ENCODE peak calls at places on chromosomes 1 and 21, in ten cellular contexts. C is heart right ventricle; M is AG04450; L is transverse colon; X is left lung; N is spleen; V is CD4-positive, alpha-beta memory T cell; I is HCT116; P is CD8-positive, alpha-beta memory T cell; Q is tibial nerve. J is an unnamed sample.

GRCh38 chr1:202278751-202279150 is 63.0 kb downstream of the UBE2T start:
- DNase-seq in M (no peak), V (no peak), X (no peak), P (no peak), L (no peak), Q (no peak), C (no peak), I (no peak), N (peak), J (no peak)

GRCh38 chr1:231934797-231935196 is 308.2 kb downstream of the DISC1 start:
- DNase-seq in P (no peak), I (no peak), Q (no peak), N (no peak), M (no peak), L (no peak), X (no peak), C (peak), V (no peak), J (no peak)

GRCh38 chr1:147245586-147246021 is 3.1 kb downstream of the CHD1L start:
- DNase-seq in M (no peak), C (no peak), P (no peak), X (no peak), L (no peak), V (no peak), Q (no peak), N (no peak), I (no peak), J (no peak)

GRCh38 chr1:24526940-24527542 is 24.4 kb downstream of the RCAN3 start:
- DNase-seq in P (peak), I (peak), L (no peak), C (no peak), M (no peak), V (peak), Q (peak), X (no peak), N (no peak), J (no peak)

GRCh38 chr1:167532964-167533824 is 14.9 kb upstream of the CD247 start:
- DNase-seq in X (no peak), I (no peak), N (no peak), P (no peak), V (no peak), L (no peak), C (no peak), M (no peak), Q (no peak), J (no peak)

GRCh38 chr1:84433253-84434080 is 35.2 kb downstream of the DNASE2B start:
- DNase-seq in I (peak), N (no peak), L (peak), C (peak), P (peak), M (peak), V (peak), Q (peak), X (no peak), J (peak)

GRCh38 chr1:98371767-98372166 is 289.8 kb upstream of the SNX7 start:
- DNase-seq in P (no peak), M (no peak), I (no peak), N (no peak), V (no peak), X (no peak), C (no peak), Q (no peak), L (no peak), J (no peak)

GRCh38 chr1:211259596-211260126 is 495 bp downstream of the RCOR3 start:
- DNase-seq in C (peak), X (peak), N (no peak), M (no peak), Q (peak), V (no peak), P (no peak), L (peak), I (no peak), J (no peak)

GRCh38 chr21:28099296-28099695 is 893.4 kb downstream of the LTN1 start:
- DNase-seq in P (no peak), M (no peak), X (no peak), N (no peak), Q (no peak), C (peak), V (no peak), I (no peak), L (no peak), J (no peak)

GRCh38 chr1:59686170-59686569 is 128.6 kb upstream of the HOOK1 start:
- DNase-seq in M (no peak), L (no peak), X (no peak), V (no peak), N (no peak), C (no peak), Q (no peak), I (no peak), P (no peak), J (no peak)

GRCh38 chr1:237124856-237125462 is 83.0 kb downstream of the RYR2 start:
- DNase-seq in Q (no peak), N (no peak), M (no peak), C (no peak), I (peak), V (no peak), X (no peak), L (no peak), P (no peak), J (no peak)

GRCh38 chr1:198903203-198903602 is 264.4 kb downstream of the PTPRC start:
- DNase-seq in M (no peak), C (no peak), X (no peak), I (no peak), V (no peak), N (no peak), L (no peak), Q (no peak), P (no peak), J (no peak)

GRCh38 chr1:43479414-43479813 is 25.7 kb upstream of the HYI start:
- DNase-seq in I (no peak), L (no peak), N (no peak), Q (no peak), C (no peak), M (no peak), X (no peak), P (no peak), V (no peak), J (no peak)

GRCh38 chr1:209483691-209484090 is 99.8 kb upstream of the CAMK1G start:
- DNase-seq in P (no peak), Q (no peak), I (no peak), M (no peak), C (no peak), X (no peak), L (no peak), V (no peak), N (no peak), J (no peak)

GRCh38 chr1:27403065-27403726 is 10.8 kb downstream of the GPR3 start:
- DNase-seq in C (peak), M (no peak), V (no peak), X (no peak), I (no peak), L (peak), N (peak), Q (peak), P (peak), J (no peak)

GRCh38 chr1:44322367-44322766 is 32.7 kb downstream of the ERI3 start:
- DNase-seq in V (no peak), Q (no peak), N (no peak), I (no peak), P (no peak), M (no peak), C (no peak), L (no peak), X (no peak), J (no peak)

GRCh38 chr1:110477445-110477957 is 26.6 kb downstream of the PROK1 start:
- DNase-seq in P (no peak), N (no peak), X (no peak), Q (no peak), M (no peak), C (no peak), V (no peak), L (no peak), I (peak), J (no peak)

DNA sequence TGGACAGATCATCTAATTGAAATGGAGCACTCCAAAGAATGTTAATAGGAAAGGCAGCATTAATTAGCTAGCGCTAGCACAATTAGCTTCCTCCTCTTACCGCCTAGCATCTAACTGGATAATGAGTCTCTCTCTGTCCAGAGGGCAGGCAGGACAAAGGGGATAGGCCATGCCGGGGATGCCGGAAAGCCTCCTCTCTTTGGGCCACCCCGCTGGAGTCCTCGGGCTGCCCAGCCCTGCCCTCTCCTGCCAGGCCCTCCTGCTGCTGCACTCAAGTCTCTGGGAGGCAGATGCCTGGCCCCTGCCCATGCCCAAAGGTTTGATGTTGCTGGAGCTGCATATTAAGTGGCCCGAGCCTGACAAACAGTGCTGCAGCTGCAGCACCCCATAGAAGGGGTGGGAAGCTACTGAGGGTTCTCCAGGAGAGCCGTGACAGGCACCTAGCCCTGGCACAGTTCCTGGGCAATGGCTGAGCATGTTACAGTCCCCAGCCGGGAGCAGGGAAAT is 20.9 kb downstream of the DISP3 start:
- DNase-seq in M (no peak), I (no peak), Q (no peak), P (no peak), V (no peak), L (no peak), C (no peak), X (no peak), N (peak), J (no peak)
- H3K27ac ChIP-seq in M (no peak), I (no peak), Q (no peak), P (no peak), V (no peak), L (no peak), C (no peak), X (no peak), N (no peak), J (no peak)

GRCh38 chr1:3072948-3073519 is 4.0 kb downstream of the PRDM16 start:
- DNase-seq in Q (no peak), P (no peak), X (no peak), V (no peak), M (no peak), N (no peak), I (no peak), C (no peak), L (no peak), J (no peak)
- H3K4me3 ChIP-seq in Q (peak), P (no peak), X (peak), V (no peak), M (no peak), N (no peak), I (no peak), C (peak), L (no peak), J (peak)

GRCh38 chr1:11566042-11566825 is 87.3 kb downstream of the DISP3 start:
- DNase-seq in L (no peak), M (no peak), V (no peak), N (peak), P (no peak), I (no peak), C (no peak), Q (no peak), X (no peak), J (no peak)

GRCh38 chr1:11563560-11564069 is 84.7 kb downstream of the DISP3 start:
- DNase-seq in N (peak), V (no peak), I (no peak), M (no peak), Q (no peak), P (no peak), X (no peak), L (no peak), C (no peak), J (no peak)

GRCh38 chr1:11562664-11563063 is 83.7 kb downstream of the DISP3 start:
- DNase-seq in V (no peak), N (no peak), X (no peak), Q (no peak), M (no peak), C (no peak), L (no peak), I (no peak), P (no peak), J (no peak)

GRCh38 chr1:11561740-11562139 is 82.8 kb downstream of the DISP3 start:
- DNase-seq in X (no peak), C (no peak), M (no peak), Q (no peak), P (no peak), N (no peak), V (no peak), L (no peak), I (no peak), J (no peak)

DNA sequence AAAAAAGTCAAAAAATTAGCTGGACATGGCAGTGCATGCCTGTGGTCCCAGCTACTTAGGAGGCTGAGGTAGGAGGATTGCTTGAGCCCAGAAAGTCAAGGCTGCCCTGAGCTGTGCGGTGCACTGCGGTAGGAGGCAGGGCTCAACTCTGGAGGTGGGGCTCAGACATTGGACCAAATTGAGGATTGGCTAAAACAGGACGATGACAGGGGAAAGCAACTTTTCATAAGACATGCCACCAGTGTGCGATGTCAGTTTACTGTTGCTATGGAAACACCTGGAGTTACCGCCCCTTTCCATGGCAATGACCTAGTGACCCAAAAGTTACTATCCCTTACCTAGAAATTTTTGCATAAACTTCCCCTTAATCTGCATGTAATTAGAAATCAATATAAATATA is 85.3 kb downstream of the DISP3 start:
- DNase-seq in P (no peak), M (no peak), Q (no peak), C (no peak), L (no peak), X (no peak), N (no peak), V (no peak), I (peak), J (no peak)
- H3K27ac ChIP-seq in P (no peak), M (no peak), Q (no peak), C (no peak), L (no peak), X (no peak), N (no peak), V (no peak), I (no peak), J (no peak)

DNA sequence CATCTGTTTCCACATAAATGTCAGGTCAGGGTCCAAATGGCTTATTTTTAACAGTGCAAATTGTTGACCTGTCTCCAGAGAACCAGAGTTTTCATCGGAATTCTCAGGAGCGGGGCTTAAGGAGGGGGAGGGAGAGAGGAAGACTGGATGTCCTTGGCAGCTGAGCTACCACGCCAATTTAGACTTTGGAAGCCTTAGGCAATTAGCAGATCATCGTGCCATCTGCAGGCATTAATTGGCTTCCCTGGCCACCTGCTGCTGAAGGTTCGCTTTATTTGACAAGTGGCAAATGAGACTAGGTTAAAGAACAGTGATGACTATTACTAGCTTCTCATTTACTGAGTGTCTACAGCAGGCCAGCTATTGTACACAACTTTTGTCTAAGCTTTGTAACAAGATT is 43.7 kb downstream of the HLX start:
- DNase-seq in N (no peak), I (no peak), L (no peak), P (no peak), V (no peak), M (no peak), Q (no peak), C (no peak), X (no peak), J (no peak)
- H3K4me3 ChIP-seq in N (no peak), I (no peak), L (no peak), P (no peak), V (no peak), M (no peak), Q (no peak), C (no peak), X (no peak), J (no peak)

GRCh38 chr1:112397051-112397471 is 1.0 kb downstream of the CTTNBP2NL start:
- DNase-seq in L (peak), M (no peak), I (no peak), Q (no peak), P (no peak), C (no peak), X (no peak), V (no peak), N (no peak), J (no peak)
- H3K27ac ChIP-seq in L (peak), M (peak), I (peak), Q (peak), P (peak), C (peak), X (peak), V (no peak), N (peak), J (peak)

GRCh38 chr1:20551945-20552727 is at the start of gene FAM43B:
- DNase-seq in P (no peak), X (peak), N (no peak), V (no peak), L (peak), Q (peak), C (peak), I (no peak), M (no peak), J (no peak)
- H3K4me3 ChIP-seq in P (no peak), X (peak), N (peak), V (no peak), L (no peak), Q (peak), C (peak), I (no peak), M (peak), J (peak)

GRCh38 chr1:108828074-108828961 is 28.6 kb downstream of the AKNAD1 start:
- DNase-seq in V (peak), N (peak), I (peak), X (peak), C (peak), M (no peak), L (peak), Q (peak), P (peak), J (peak)

GRCh38 chr1:108830119-108831008 is 26.5 kb downstream of the AKNAD1 start:
- DNase-seq in P (no peak), X (peak), C (peak), Q (peak), I (peak), L (peak), M (peak), V (no peak), N (peak), J (peak)

GRCh38 chr1:108826081-108826635 is 30.7 kb downstream of the AKNAD1 start:
- DNase-seq in X (no peak), N (no peak), L (no peak), P (no peak), M (no peak), V (no peak), Q (no peak), C (no peak), I (no peak), J (no peak)

GRCh38 chr1:108831225-108831624 is 25.7 kb downstream of the AKNAD1 start:
- DNase-seq in X (no peak), L (no peak), M (no peak), V (no peak), N (no peak), I (no peak), C (no peak), P (no peak), Q (peak), J (no peak)

GRCh38 chr1:108829498-108829916 is 27.4 kb downstream of the AKNAD1 start:
- DNase-seq in M (no peak), P (no peak), X (no peak), L (no peak), I (no peak), Q (no peak), C (no peak), N (no peak), V (no peak), J (no peak)
- H3K27ac ChIP-seq in M (no peak), P (no peak), X (peak), L (peak), I (no peak), Q (peak), C (peak), N (no peak), V (no peak), J (peak)

GRCh38 chr1:31846484-31846883 is 30.7 kb upstream of the SPOCD1 start:
- DNase-seq in V (no peak), N (no peak), P (no peak), I (no peak), Q (no peak), X (no peak), L (no peak), M (no peak), C (no peak), J (no peak)

GRCh38 chr1:31849653-31850052 is 33.8 kb upstream of the SPOCD1 start:
- DNase-seq in X (no peak), Q (no peak), V (no peak), C (no peak), M (no peak), L (no peak), I (no peak), N (no peak), P (no peak), J (no peak)

GRCh38 chr1:31843506-31843905 is 27.7 kb upstream of the SPOCD1 start:
- DNase-seq in M (peak), N (no peak), C (no peak), P (no peak), I (peak), Q (no peak), V (no peak), L (no peak), X (no peak), J (no peak)

DNA sequence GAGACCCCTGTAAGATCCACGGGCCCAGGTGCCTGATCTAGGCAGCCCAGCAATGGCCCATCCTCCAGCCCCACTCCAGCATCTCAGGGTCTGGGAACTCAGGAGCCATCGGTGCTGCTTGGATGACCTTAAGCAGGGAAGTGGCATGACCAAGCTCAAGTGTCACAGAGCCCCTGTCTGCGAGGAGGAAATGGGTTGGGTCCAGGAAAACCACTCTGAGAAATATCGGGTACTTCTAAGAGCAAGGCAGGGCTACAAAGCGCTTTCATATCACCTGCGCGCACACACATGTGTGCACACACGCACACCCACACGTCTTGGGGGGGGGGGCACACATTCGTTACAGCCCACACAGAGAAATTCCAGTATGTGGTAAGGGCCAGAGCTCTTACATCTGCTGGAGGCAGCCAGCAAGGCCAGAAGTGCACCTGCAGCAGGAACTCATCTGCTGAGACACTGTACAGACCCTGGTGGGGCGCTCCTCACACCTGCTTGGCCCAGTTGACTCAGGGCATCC is 32.6 kb upstream of the SPOCD1 start:
- DNase-seq in Q (no peak), I (no peak), L (no peak), C (no peak), V (peak), X (no peak), M (no peak), N (peak), P (peak), J (no peak)
- H3K4me3 ChIP-seq in Q (no peak), I (no peak), L (no peak), C (no peak), V (peak), X (no peak), M (no peak), N (no peak), P (peak), J (no peak)

GRCh38 chr1:155008015-155008941 is 5.7 kb downstream of the ZBTB7B start:
- DNase-seq in N (peak), L (peak), P (no peak), Q (no peak), C (no peak), I (no peak), V (no peak), X (peak), M (no peak), J (no peak)
- H3K27ac ChIP-seq in N (peak), L (peak), P (no peak), Q (peak), C (peak), I (peak), V (peak), X (peak), M (no peak), J (peak)

J was measured in lower lobe of right lung.